ENCODE peak calls at places on chromosomes 5 and 9, in four cellular contexts. C is tibial nerve, Z is HepG2, W is ovary. K is an unnamed sample. For H3K36me3, the result is how much of the 10 kb centered on the place peaks cover.

GRCh38 chr9:91138760-91139159 is 223.0 kb downstream of the AUH start:
- DNase-seq in C (no peak), Z (peak), W (no peak), K (no peak)

GRCh38 chr9:121545875-121546423 is 46.3 kb upstream of the GGTA1 start:
- DNase-seq in C (peak), Z (peak), W (peak), K (peak)

GRCh38 chr5:167652690-167653089 is 638.8 kb upstream of the WWC1 start:
- DNase-seq in C (no peak), Z (no peak), W (no peak), K (no peak)

GRCh38 chr5:124902097-124902821 is 155.8 kb upstream of the ZNF608 start:
- DNase-seq in C (no peak), Z (no peak), W (no peak), K (no peak)

GRCh38 chr9:6959275-6960000 is 201.7 kb downstream of the KDM4C start:
- DNase-seq in C (no peak), Z (no peak), W (no peak), K (no peak)

GRCh38 chr5:141051526-141051876 is 327 bp downstream of the PCDHB1 start:
- DNase-seq in C (no peak), Z (no peak), W (no peak), K (no peak)

GRCh38 chr9:34899535-34900158 is 58.4 kb upstream of the PHF24 start:
- DNase-seq in C (peak), Z (peak), W (peak), K (peak)

GRCh38 chr9:127858041-127858512 is 3.6 kb upstream of the ENG start:
- DNase-seq in C (no peak), Z (no peak), W (peak), K (no peak)

GRCh38 chr5:61301820-61302563 is 30.1 kb upstream of the ZSWIM6 start:
- DNase-seq in C (no peak), Z (peak), W (peak), K (no peak)

GRCh38 chr5:39138892-39139291 is 64.7 kb upstream of the RICTOR start:
- DNase-seq in C (no peak), Z (no peak), W (no peak), K (no peak)

GRCh38 chr9:95494022-95494415 is 22.8 kb downstream of the PTCH1 start:
- DNase-seq in C (no peak), Z (no peak), W (no peak), K (no peak)

GRCh38 chr9:78273761-78274160 is 23.2 kb upstream of the PSAT1 start:
- DNase-seq in C (no peak), Z (no peak), W (no peak), K (no peak)

GRCh38 chr5:2136728-2137333 is 254.1 kb upstream of the IRX4 start:
- DNase-seq in C (no peak), Z (no peak), W (no peak), K (no peak)

GRCh38 chr5:33237471-33237870 is 203.3 kb upstream of the TARS1 start:
- DNase-seq in C (no peak), Z (no peak), W (no peak), K (no peak)

GRCh38 chr9:95017661-95018060 is 291.2 kb downstream of the AOPEP start:
- DNase-seq in C (no peak), Z (no peak), W (no peak), K (no peak)

GRCh38 chr5:133819977-133820471 is 148.4 kb downstream of the C5orf15 start:
- DNase-seq in C (no peak), Z (no peak), W (no peak), K (no peak)

GRCh38 chr5:172479034-172479783 is 24.9 kb upstream of the SH3PXD2B start:
- DNase-seq in C (peak), Z (peak), W (peak), K (no peak)

GRCh38 chr5:13478831-13479465 is 465.5 kb downstream of the DNAH5 start:
- DNase-seq in C (no peak), Z (peak), W (no peak), K (no peak)

GRCh38 chr5:95956900-95957293 is 4.8 kb downstream of the ELL2 start:
- DNase-seq in C (no peak), Z (no peak), W (no peak), K (no peak)

GRCh38 chr9:132114102-132114707 is 34.5 kb upstream of the MED27 start:
- DNase-seq in C (peak), Z (peak), W (peak), K (no peak)

GRCh38 chr5:6574537-6574936 is 58.3 kb downstream of the NSUN2 start:
- DNase-seq in C (no peak), Z (no peak), W (no peak), K (peak)

GRCh38 chr5:1385395-1386273 is 40.7 kb upstream of the CLPTM1L start:
- DNase-seq in C (peak), Z (peak), W (peak), K (peak)

GRCh38 chr9:93677641-93678136 is 101.3 kb downstream of the PHF2 start:
- DNase-seq in C (no peak), Z (no peak), W (peak), K (peak)

GRCh38 chr5:172697123-172698121 is 56.4 kb downstream of the NEURL1B start:
- DNase-seq in C (peak), Z (peak), W (peak), K (peak)

GRCh38 chr9:135032041-135032835 is 55.2 kb upstream of the OLFM1 start:
- DNase-seq in C (no peak), Z (no peak), W (peak), K (no peak)

GRCh38 chr9:21873540-21874221 is 71.2 kb downstream of the MTAP start:
- DNase-seq in C (no peak), Z (no peak), W (no peak), K (no peak)

GRCh38 chr9:107276966-107277710 is 5.9 kb upstream of the RAD23B start:
- DNase-seq in C (no peak), Z (no peak), W (no peak), K (no peak)

GRCh38 chr9:115262952-115263351 is 145.0 kb upstream of the TNC start:
- DNase-seq in C (no peak), Z (no peak), W (no peak), K (no peak)

GRCh38 chr5:134948929-134949328 is 18.8 kb upstream of the CATSPER3 start:
- DNase-seq in C (no peak), Z (no peak), W (peak), K (no peak)

GRCh38 chr5:14400085-14400484 is 181.5 kb upstream of the OTULINL start:
- DNase-seq in C (no peak), Z (no peak), W (no peak), K (no peak)

GRCh38 chr5:132205385-132206125 is 22.1 kb downstream of the P4HA2 start:
- DNase-seq in C (peak), Z (no peak), W (no peak), K (no peak)

GRCh38 chr9:34869390-34869789 is 88.7 kb upstream of the PHF24 start:
- DNase-seq in C (no peak), Z (peak), W (no peak), K (peak)

GRCh38 chr9:114834386-114834785 is 28.5 kb upstream of the TNFSF15 start:
- DNase-seq in C (no peak), Z (no peak), W (no peak), K (no peak)

GRCh38 chr5:41834506-41834905 is 35.7 kb downstream of the OXCT1 start:
- DNase-seq in C (no peak), Z (no peak), W (no peak), K (no peak)

GRCh38 chr5:90932052-90932699 is 373.6 kb downstream of the ADGRV1 start:
- DNase-seq in C (no peak), Z (peak), W (no peak), K (no peak)

GRCh38 chr9:90983394-90983793 is 181.8 kb downstream of the SYK start:
- DNase-seq in C (no peak), Z (no peak), W (no peak), K (no peak)

GRCh38 chr5:1332461-1333001 is 12.4 kb downstream of the CLPTM1L start:
- DNase-seq in C (no peak), Z (no peak), W (no peak), K (no peak)

GRCh38 chr5:42991477-42992034 is 48.6 kb downstream of the ANXA2R start:
- DNase-seq in C (no peak), Z (no peak), W (no peak), K (no peak)

GRCh38 chr5:145983461-145983860 is 47.1 kb downstream of the SH3RF2 start:
- DNase-seq in C (no peak), Z (no peak), W (no peak), K (no peak)
- H3K27ac ChIP-seq in C (no peak), Z (no peak), W (no peak), K (no peak)

GRCh38 chr9:133375116-133375723 is 640 bp downstream of the SURF4 start:
- DNase-seq in C (no peak), Z (peak), W (no peak), K (no peak)

GRCh38 chr9:133374612-133375115 is 1.2 kb downstream of the SURF4 start:
- DNase-seq in C (no peak), Z (no peak), W (no peak), K (no peak)

GRCh38 chr9:133377721-133378216 is 1.6 kb downstream of the STKLD1 start:
- DNase-seq in C (no peak), Z (peak), W (no peak), K (no peak)

GRCh38 chr9:133378408-133378962 is 2.3 kb downstream of the STKLD1 start:
- DNase-seq in C (no peak), Z (no peak), W (no peak), K (no peak)

GRCh38 chr9:133375724-133376654 is at the start of the genes STKLD1 and SURF4:
- DNase-seq in C (peak), Z (peak), W (peak), K (peak)
- TF ChIP-seq EP300 in C (peak), Z (no peak), W (no peak), K (no peak)

GRCh38 chr5:178207917-178208280 is 3.6 kb downstream of the HNRNPAB start:
- DNase-seq in C (no peak), Z (no peak), W (no peak), K (no peak)
- H3K36me3 ChIP-seq in C (half or more), Z (under half), W (under half), K (half or more)

DNA sequence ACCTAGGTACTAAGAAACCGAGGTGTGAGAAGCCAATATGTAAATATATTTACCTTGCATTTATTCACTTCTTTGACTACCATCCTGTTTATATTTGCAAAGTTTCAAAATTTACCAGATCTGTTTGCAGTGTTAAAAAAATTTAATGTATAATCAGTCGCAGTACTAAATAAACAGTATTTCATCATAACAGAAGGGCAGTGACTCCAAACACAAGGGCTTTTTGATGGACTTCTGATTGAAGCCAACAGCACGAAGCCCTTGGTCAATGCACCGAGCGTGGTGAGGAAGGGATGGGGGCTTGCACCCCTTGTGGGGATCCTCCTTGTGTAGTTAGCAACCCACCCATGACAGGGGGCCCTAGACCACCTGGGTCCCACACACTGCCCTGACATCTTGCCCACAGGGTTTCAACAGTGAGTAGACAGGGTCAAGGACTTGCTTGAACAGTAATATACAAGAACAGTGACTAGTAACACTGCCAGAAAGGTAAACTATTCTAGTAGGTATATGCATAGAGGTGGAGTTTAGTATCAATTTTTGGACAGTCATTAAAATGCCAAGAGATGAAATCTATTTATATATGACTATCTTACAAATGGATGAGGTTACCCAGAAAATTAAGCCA is 52.6 kb upstream of the TBC1D9B start:
- DNase-seq in C (no peak), Z (peak), W (no peak), K (no peak)
- H3K27ac ChIP-seq in C (no peak), Z (peak), W (no peak), K (no peak)

DNA sequence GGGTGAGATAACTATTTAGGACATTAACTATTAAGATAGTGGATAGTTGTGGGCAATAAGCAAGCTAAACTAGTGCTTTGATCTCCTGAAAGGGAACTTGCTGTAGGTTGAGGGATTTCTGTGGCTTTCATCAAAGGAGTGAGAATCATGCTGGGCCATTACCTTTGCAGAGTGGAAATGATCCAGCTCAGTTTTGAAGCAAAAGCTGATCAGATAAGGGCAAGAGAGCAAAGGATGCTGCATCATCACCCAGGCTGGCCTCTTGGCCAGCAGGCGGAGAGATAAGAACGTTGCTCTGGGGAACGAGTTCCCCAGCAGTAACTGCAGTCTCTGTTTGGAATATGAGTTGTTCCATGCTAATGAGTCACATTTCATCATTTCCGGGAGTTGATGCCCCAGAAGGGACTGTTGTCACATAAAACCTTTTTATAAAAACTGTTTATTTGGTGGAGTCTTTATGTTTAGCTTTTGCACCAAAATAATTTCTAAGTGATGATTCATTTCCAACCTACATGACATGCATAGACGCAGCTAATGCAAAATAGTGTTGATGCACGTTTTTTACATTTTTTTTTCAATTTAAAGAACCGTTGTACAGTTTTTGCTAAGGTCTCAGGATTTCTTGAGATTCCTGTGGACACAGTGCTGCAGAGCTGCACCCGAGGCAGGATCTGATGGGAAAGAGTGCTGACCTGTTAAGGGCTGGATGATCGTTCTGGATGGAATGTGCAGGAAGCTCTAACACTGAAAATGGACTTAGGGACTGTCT is 99.3 kb downstream of the ACTBL2 start:
- DNase-seq in C (no peak), Z (peak), W (no peak), K (no peak)
- TF ChIP-seq EP300 in C (no peak), Z (no peak), W (no peak), K (no peak)

GRCh38 chr9:136455043-136456002 is 15.7 kb upstream of the INPP5E start:
- DNase-seq in C (no peak), Z (no peak), W (no peak), K (no peak)
- H3K36me3 ChIP-seq in C (half or more), Z (under half), W (under half), K (half or more)

GRCh38 chr9:126375386-126375785 is 48.8 kb downstream of the MVB12B start:
- DNase-seq in C (no peak), Z (peak), W (no peak), K (no peak)
- H3K27ac ChIP-seq in C (peak), Z (peak), W (no peak), K (no peak)

GRCh38 chr5:60285910-60286309 is 392.4 kb upstream of the PDE4D start:
- DNase-seq in C (no peak), Z (no peak), W (no peak), K (no peak)
- TF ChIP-seq EP300 in C (no peak), Z (no peak), W (no peak), K (no peak)

GRCh38 chr9:97688654-97689053 is 8.5 kb downstream of the XPA start:
- DNase-seq in C (no peak), Z (no peak), W (no peak), K (no peak)
- H3K36me3 ChIP-seq in C (half or more), Z (under half), W (under half), K (under half)